ENCODE peak calls at places on chromosome 17, in six cellular contexts. R is GM23338, J is bronchial epithelial cell, T is anterior cingulate cortex, K is WERI-Rb-1, X is neural progenitor cell. B is an unnamed sample.

GRCh38 chr17:7823581-7824001 is 10.4 kb upstream of the KDM6B start:
- DNase-seq in R (peak), J (no peak), T (no peak), K (no peak), X (no peak), B (no peak)

GRCh38 chr17:22278302-22279275 is 586.3 kb downstream of the KCNJ18 start:
- DNase-seq in R (no peak), J (no peak), T (no peak), K (no peak), X (no peak), B (no peak)

GRCh38 chr17:31587462-31587861 is 196.0 kb downstream of the RAB11FIP4 start:
- DNase-seq in R (no peak), J (no peak), T (no peak), K (no peak), X (no peak), B (no peak)

GRCh38 chr17:6365187-6365943 is 69.6 kb downstream of the AIPL1 start:
- DNase-seq in R (no peak), J (peak), T (no peak), K (no peak), X (no peak), B (no peak)

GRCh38 chr17:74027539-74027938 is 175.9 kb upstream of the RPL38 start:
- DNase-seq in R (no peak), J (no peak), T (no peak), K (no peak), X (no peak), B (no peak)

GRCh38 chr17:72465191-72466024 is 344.6 kb downstream of the SOX9 start:
- DNase-seq in R (no peak), J (peak), T (peak), K (no peak), X (no peak), B (no peak)

GRCh38 chr17:64694207-64694606 is 32.1 kb upstream of the SMURF2 start:
- DNase-seq in R (no peak), J (peak), T (no peak), K (no peak), X (no peak), B (no peak)

GRCh38 chr17:35062284-35062683 is 1.2 kb downstream of the RFFL start:
- DNase-seq in R (no peak), J (no peak), T (no peak), K (no peak), X (no peak), B (no peak)

GRCh38 chr17:17019430-17019762 is 22.9 kb upstream of the MPRIP start:
- DNase-seq in R (no peak), J (no peak), T (no peak), K (no peak), X (no peak), B (no peak)

GRCh38 chr17:79388556-79389295 is 222.1 kb downstream of the RBFOX3 start:
- DNase-seq in R (peak), J (peak), T (peak), K (peak), X (peak), B (peak)

GRCh38 chr17:77323413-77324171 is 182.8 kb downstream of the SEC14L1 start:
- DNase-seq in R (no peak), J (no peak), T (no peak), K (peak), X (no peak), B (peak)

GRCh38 chr17:48104440-48104839 is 3.1 kb upstream of the SNX11 start:
- DNase-seq in R (no peak), J (no peak), T (no peak), K (no peak), X (no peak), B (no peak)

GRCh38 chr17:52233176-52233575 is 74.7 kb upstream of the CA10 start:
- DNase-seq in R (no peak), J (peak), T (no peak), K (no peak), X (no peak), B (no peak)

GRCh38 chr17:82489117-82489516 is 30.4 kb upstream of the FOXK2 start:
- DNase-seq in R (no peak), J (no peak), T (peak), K (no peak), X (no peak), B (no peak)

GRCh38 chr17:73007447-73007846 is 85.0 kb downstream of the SLC39A11 start:
- DNase-seq in R (no peak), J (peak), T (no peak), K (no peak), X (no peak), B (no peak)

GRCh38 chr17:37055511-37055910 is 106.8 kb downstream of the AATF start:
- DNase-seq in R (no peak), J (no peak), T (no peak), K (no peak), X (no peak), B (no peak)

GRCh38 chr17:74210191-74211140 is 2.9 kb upstream of the TTYH2 start:
- DNase-seq in R (peak), J (peak), T (peak), K (peak), X (peak), B (peak)

GRCh38 chr17:39699818-39700147 is at the start of gene ERBB2:
- DNase-seq in R (peak), J (peak), T (no peak), K (no peak), X (peak), B (peak)

GRCh38 chr17:21209511-21210175 is 4.3 kb downstream of the TMEM11 start:
- DNase-seq in R (no peak), J (no peak), T (no peak), K (no peak), X (no peak), B (no peak)

GRCh38 chr17:41621916-41622315 is 2.5 kb downstream of the KRT17 start:
- DNase-seq in R (no peak), J (peak), T (no peak), K (no peak), X (no peak), B (no peak)

GRCh38 chr17:75891605-75892555 is 4.9 kb downstream of the TRIM65 start:
- DNase-seq in R (no peak), J (no peak), T (no peak), K (peak), X (no peak), B (no peak)

GRCh38 chr17:81480140-81480917 is 32.3 kb downstream of the ACTG1 start:
- DNase-seq in R (no peak), J (peak), T (no peak), K (no peak), X (no peak), B (no peak)